ENCODE peak calls at places on chromosomes 4 and X, in ten cellular contexts. V, D, X, F, L, R, S, E, K and A are unnamed samples.
A peak's percentile ranks its signal among the peaks of the same experiment; 100 is the strongest.

GRCh38 chr4:174201898-174202297 is 81.6 kb downstream of the FBXO8 start:
- DNase-seq in V (no peak), D (no peak), X (no peak), F (no peak), L (no peak), R (no peak), S (no peak), E (no peak), K (no peak), A (no peak)

GRCh38 chrX:14030248-14030592 is 528 bp upstream of the GEMIN8 start:
- DNase-seq in V (no peak), D (no peak), X (no peak), F (no peak), L (no peak), R (no peak), S (no peak), E (no peak), K (no peak), A (no peak)

GRCh38 chr4:38568768-38569167 is 95.2 kb upstream of the KLF3 start:
- DNase-seq in V (no peak), D (no peak), X (no peak), F (no peak), L (no peak), R (no peak), S (no peak), E (no peak), K (no peak), A (no peak)

GRCh38 chrX:9467751-9468150 is 2.9 kb downstream of the TBL1X start:
- DNase-seq in V (no peak), D (no peak), X (no peak), F (no peak), L (no peak), R (no peak), S (no peak), E (no peak), K (peak; percentile 20), A (no peak)

GRCh38 chr4:41282362-41282761 is 25.6 kb downstream of the UCHL1 start:
- DNase-seq in V (no peak), D (no peak), X (no peak), F (no peak), L (no peak), R (no peak), S (no peak), E (no peak), K (no peak), A (no peak)

GRCh38 chr4:151472711-151473110 is 63.7 kb downstream of the FHIP1A start:
- DNase-seq in V (no peak), D (no peak), X (no peak), F (no peak), L (no peak), R (no peak), S (no peak), E (no peak), K (no peak), A (no peak)

GRCh38 chr4:80878218-80878617 is 152.3 kb upstream of the BMP3 start:
- DNase-seq in V (no peak), D (no peak), X (no peak), F (no peak), L (no peak), R (no peak), S (no peak), E (no peak), K (no peak), A (no peak)

GRCh38 chr4:3016839-3017410 is 53.6 kb downstream of the GRK4 start:
- DNase-seq in V (peak; percentile 33), D (no peak), X (no peak), F (no peak), L (peak; percentile 42), R (no peak), S (no peak), E (no peak), K (no peak), A (no peak)

GRCh38 chrX:10014462-10015373 is 47.6 kb downstream of the CLDN34 start:
- DNase-seq in V (peak; percentile 90), D (peak; percentile 97), X (peak; percentile 48), F (peak; percentile 87), L (peak; percentile 92), R (peak; percentile 38), S (peak; percentile 92), E (no peak), K (peak; percentile 67), A (peak; percentile 88)

DNA sequence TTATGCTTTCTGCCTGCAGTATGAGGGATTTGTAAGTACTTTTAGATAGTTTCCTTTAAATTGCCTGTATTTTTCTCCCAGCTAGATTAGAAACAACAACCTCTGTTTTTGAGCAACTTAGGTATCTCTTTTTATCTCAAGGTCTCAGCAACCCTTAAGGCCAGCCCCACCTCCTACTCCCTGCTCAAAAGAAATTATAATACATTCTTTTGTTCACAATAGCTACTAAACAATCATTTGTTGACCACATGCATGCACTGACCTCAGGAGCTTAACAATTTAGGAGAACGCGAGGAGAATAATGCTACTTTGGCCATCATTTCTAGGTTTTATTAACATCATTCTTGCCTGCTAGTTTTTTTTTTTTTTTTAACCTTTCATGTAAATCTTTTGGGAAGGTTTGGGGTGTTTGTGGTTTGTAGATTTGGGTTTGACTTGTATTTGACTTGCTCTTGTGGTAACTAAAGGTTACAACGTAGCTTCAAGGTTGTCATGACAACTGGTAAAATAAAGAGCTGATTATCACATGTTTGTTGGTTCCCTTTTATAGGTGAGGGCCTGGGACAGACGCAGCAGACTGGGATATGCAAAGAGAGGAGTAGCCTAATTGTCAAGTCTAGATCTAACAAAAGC is 145.4 kb upstream of the PLAC1 start:
- DNase-seq in V (no peak), D (no peak), X (peak; percentile 31), F (no peak), L (no peak), R (no peak), S (no peak), E (no peak), K (peak; percentile 67), A (no peak)
- TF ChIP-seq EP300 in V (no peak), D (no peak), X (no peak), F (no peak), L (no peak), R (no peak), S (no peak), E (peak; percentile 49), K (no peak), A (no peak)

DNA sequence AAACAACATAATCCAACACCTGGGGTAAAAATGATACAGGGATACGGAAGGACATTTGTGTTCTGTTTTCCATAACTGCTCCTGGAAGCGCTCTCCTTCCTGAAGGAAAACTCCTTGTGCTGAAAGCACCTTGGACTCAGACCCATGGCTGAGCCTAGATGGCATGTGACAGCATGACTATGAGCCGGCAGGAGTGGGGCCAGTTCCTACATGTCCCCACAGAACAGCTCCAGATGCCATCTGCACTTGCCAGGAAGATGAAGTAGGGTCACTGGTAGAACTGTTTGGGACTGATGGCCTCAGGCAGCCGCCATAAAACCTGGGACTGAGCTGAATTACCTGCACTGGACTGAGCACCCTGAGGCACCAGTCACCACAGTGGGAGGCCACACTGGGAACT is 56.0 kb upstream of the BCLAF3 start:
- DNase-seq in V (no peak), D (no peak), X (no peak), F (no peak), L (no peak), R (no peak), S (no peak), E (no peak), K (no peak), A (no peak)
- H3K27ac ChIP-seq in V (no peak overlapping the region), D (no peak overlapping the region), X (no peak overlapping the region), F (no peak overlapping the region), L (no peak overlapping the region), R (no peak overlapping the region), S (no peak overlapping the region), E (no peak overlapping the region), K (no peak overlapping the region), A (no peak overlapping the region)

DNA sequence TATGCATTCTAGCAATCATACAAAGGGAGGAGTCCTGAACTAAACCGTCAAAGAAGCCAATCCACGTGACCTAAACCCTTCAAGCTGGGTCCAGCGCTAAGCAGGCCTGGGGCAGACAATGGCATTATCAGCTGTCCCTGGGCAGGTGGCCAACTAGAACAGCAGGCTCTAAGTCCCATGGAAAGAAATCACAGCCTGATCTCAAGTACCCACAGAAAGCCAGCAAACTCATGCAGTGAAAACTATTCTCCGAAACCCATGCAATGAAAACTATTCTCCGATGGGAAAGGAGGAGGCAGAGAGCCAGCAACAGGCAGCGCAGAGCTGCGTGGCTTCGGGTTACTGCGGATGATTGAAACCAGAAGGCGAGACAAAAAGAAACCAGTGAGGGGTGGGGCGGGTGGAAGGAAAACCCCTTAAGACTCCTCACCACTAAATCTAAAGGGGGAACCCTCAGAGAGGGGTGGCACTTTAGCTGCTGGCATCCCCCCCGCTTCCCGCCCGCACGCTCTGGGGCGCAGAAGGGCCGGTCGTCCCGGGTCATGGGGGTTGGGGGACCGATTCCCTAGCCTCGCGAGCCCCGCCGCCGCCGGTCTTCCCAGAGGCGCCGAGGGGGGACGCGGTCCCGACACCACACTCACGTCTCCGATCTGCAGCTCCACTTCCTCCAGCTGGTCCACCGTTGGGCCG is 567 bp downstream of the C4orf46 start:
- DNase-seq in V (peak; percentile 77), D (peak; percentile 91), X (peak; percentile 59), F (peak; percentile 76), L (peak; percentile 77), R (no peak), S (no peak), E (peak; percentile 30), K (peak; percentile 73), A (peak; percentile 68)
- TF ChIP-seq POLR2AphosphoS5 in V (no peak), D (no peak), X (no peak), F (peak; percentile 48), L (peak; percentile 6), R (peak; percentile 53), S (no peak), E (peak; percentile 39), K (no peak), A (peak; percentile 38)

GRCh38 chrX:147476008-147476407 is 435.7 kb upstream of the FMR1 start:
- DNase-seq in V (no peak), D (no peak), X (peak; percentile 4), F (no peak), L (peak; percentile 1), R (no peak), S (no peak), E (no peak), K (peak; percentile 3), A (peak; percentile 7)
- TF ChIP-seq EP300 in V (no peak), D (no peak), X (no peak), F (no peak), L (no peak), R (no peak), S (no peak), E (no peak), K (no peak), A (no peak)

GRCh38 chrX:129925305-129926092 is 19.5 kb downstream of the UTP14A start:
- DNase-seq in V (peak; percentile 77), D (no peak), X (peak; percentile 34), F (peak; percentile 69), L (peak; percentile 69), R (peak; percentile 23), S (no peak), E (no peak), K (peak; percentile 75), A (peak; percentile 75)
- H3K27ac ChIP-seq in V (no peak overlapping the region), D (no peak overlapping the region), X (no peak overlapping the region), F (no peak overlapping the region), L (no peak overlapping the region), R (no peak overlapping the region), S (no peak overlapping the region), E (no peak overlapping the region), K (no peak overlapping the region), A (no peak overlapping the region)

GRCh38 chr4:60962286-60962685 is 237.8 kb upstream of the ADGRL3 start:
- DNase-seq in V (no peak), D (no peak), X (no peak), F (no peak), L (no peak), R (no peak), S (no peak), E (no peak), K (no peak), A (no peak)
- TF ChIP-seq POLR2AphosphoS5 in V (no peak), D (no peak), X (no peak), F (no peak), L (no peak), R (no peak), S (no peak), E (no peak), K (no peak), A (no peak)